ENCODE peak calls at places on chromosomes 12 and 14, in five cellular contexts. J, I, L, Z and U are unnamed samples.

GRCh38 chr14:35213869-35214387 is 78.3 kb upstream of the PSMA6 start:
- DNase-seq in L (no peak), J (no peak), Z (no peak), I (no peak), U (no peak)

GRCh38 chr12:56358836-56359532 is 923 bp downstream of the STAT2 start:
- DNase-seq in L (no peak), J (no peak), I (peak; percentile 58), Z (no peak), U (no peak)

GRCh38 chr14:32709072-32709471 is 229.6 kb upstream of the NPAS3 start:
- DNase-seq in Z (no peak), I (no peak), J (no peak), L (no peak), U (no peak)

GRCh38 chr12:80512781-80513180 is 68.7 kb downstream of the PTPRQ start:
- DNase-seq in Z (no peak), I (no peak), L (no peak), J (no peak), U (no peak)

GRCh38 chr12:13075114-13075471 is 28.4 kb downstream of the GSG1 start:
- DNase-seq in I (no peak), L (no peak), Z (no peak), J (no peak), U (no peak)

GRCh38 chr12:54658306-54659264 is 10.4 kb upstream of the DCD start:
- DNase-seq in L (no peak), I (no peak), Z (no peak), J (peak; percentile 20), U (no peak)

GRCh38 chr12:70646850-70647249 is 9.6 kb upstream of the PTPRB start:
- DNase-seq in L (no peak), I (no peak), Z (no peak), J (no peak), U (no peak)

GRCh38 chr12:16165506-16165905 is 112.0 kb downstream of the SLC15A5 start:
- DNase-seq in L (no peak), Z (no peak), J (peak; percentile 55), I (peak; percentile 6), U (peak; percentile 17)

GRCh38 chr14:94612580-94613554 is 676 bp downstream of the SERPINA3 start:
- DNase-seq in J (no peak), I (no peak), Z (no peak), L (no peak), U (no peak)

GRCh38 chr12:94941440-94941862 is 62.0 kb downstream of the NDUFA12 start:
- DNase-seq in J (peak; percentile 10), I (no peak), L (no peak), Z (peak; percentile 79), U (no peak)

GRCh38 chr14:93132472-93133065 is 16.8 kb upstream of the ITPK1 start:
- DNase-seq in L (no peak), Z (no peak), J (peak; percentile 75), I (no peak), U (no peak)

GRCh38 chr14:34222867-34223266 is 239.2 kb downstream of the SPTSSA start:
- DNase-seq in Z (no peak), J (no peak), I (no peak), L (no peak), U (no peak)

GRCh38 chr12:56699020-56699661 is 11.1 kb upstream of the PTGES3 start:
- DNase-seq in Z (no peak), J (no peak), L (no peak), I (no peak), U (no peak)

GRCh38 chr12:8687846-8688601 is 9.8 kb upstream of the RIMKLB start:
- DNase-seq in L (no peak), I (peak; percentile 70), J (peak; percentile 82), Z (no peak), U (peak; percentile 55)

GRCh38 chr14:99687284-99688209 is 3.4 kb downstream of the CYP46A1 start:
- DNase-seq in J (peak; percentile 18), I (no peak), Z (peak; percentile 68), L (no peak), U (no peak)

GRCh38 chr14:32038876-32039275 is 38.2 kb upstream of the ARHGAP5 start:
- DNase-seq in J (no peak), I (no peak), L (no peak), Z (no peak), U (no peak)

GRCh38 chr12:40691913-40692616 is at the start of gene CNTN1:
- DNase-seq in L (no peak), J (peak; percentile 88), I (peak; percentile 66), Z (no peak), U (peak; percentile 84)

GRCh38 chr14:56733396-56733795 is 76.9 kb downstream of the OTX2 start:
- DNase-seq in L (no peak), Z (no peak), I (no peak), J (no peak), U (no peak)

GRCh38 chr12:129241852-129242251 is 388.6 kb downstream of the GLT1D1 start:
- DNase-seq in I (no peak), J (no peak), Z (no peak), L (no peak), U (no peak)

GRCh38 chr12:95205685-95206084 is 11.6 kb downstream of the FGD6 start:
- DNase-seq in I (peak; percentile 61), J (peak; percentile 32), Z (no peak), L (no peak), U (peak; percentile 33)

GRCh38 chr12:118061011-118061875 is at the start of gene WSB2:
- DNase-seq in J (peak; percentile 58), L (peak; percentile 3), Z (peak; percentile 93), I (peak; percentile 69), U (peak; percentile 59)

GRCh38 chr12:120529641-120530314 is 820 bp upstream of the COQ5 start:
- DNase-seq in I (no peak), J (peak; percentile 55), L (no peak), Z (no peak), U (no peak)

GRCh38 chr14:34113051-34113511 is 162.2 kb upstream of the EGLN3 start:
- DNase-seq in J (no peak), Z (no peak), L (no peak), I (no peak), U (no peak)

GRCh38 chr12:32049956-32050355 is 56.7 kb upstream of the BICD1 start:
- DNase-seq in I (no peak), L (no peak), J (no peak), Z (no peak), U (no peak)

GRCh38 chr14:103522028-103522581 is 525 bp downstream of the CKB start:
- DNase-seq in L (no peak), I (no peak), Z (peak; percentile 71), J (peak; percentile 61), U (no peak)

GRCh38 chr12:47223848-47224213 is 144.1 kb upstream of the AMIGO2 start:
- DNase-seq in L (no peak), Z (no peak), J (no peak), I (no peak), U (no peak)

GRCh38 chr14:56868660-56869059 is 58.4 kb upstream of the OTX2 start:
- DNase-seq in Z (no peak), J (no peak), L (no peak), I (no peak), U (no peak)

GRCh38 chr12:54173066-54173726 is 15.6 kb downstream of the SMUG1 start:
- DNase-seq in J (peak; percentile 61), L (no peak), I (no peak), Z (no peak), U (peak; percentile 10)

GRCh38 chr12:89087149-89087834 is 265.0 kb downstream of the DUSP6 start:
- DNase-seq in J (no peak), L (no peak), I (no peak), Z (no peak), U (no peak)

GRCh38 chr14:95452176-95452889 is 64.1 kb downstream of the SYNE3 start:
- DNase-seq in J (peak; percentile 14), Z (no peak), L (no peak), I (peak; percentile 9), U (no peak)

GRCh38 chr14:29601559-29602109 is 326.0 kb downstream of the PRKD1 start:
- DNase-seq in J (no peak), I (no peak), Z (no peak), L (no peak), U (no peak)

GRCh38 chr12:6238875-6239274 is 38.7 kb downstream of the CD9 start:
- DNase-seq in J (no peak), L (no peak), I (no peak), Z (no peak), U (no peak)

GRCh38 chr14:55553791-55554190 is 26.2 kb upstream of the KTN1 start:
- DNase-seq in J (no peak), I (no peak), L (no peak), Z (no peak), U (no peak)

GRCh38 chr12:89259831-89260230 is 92.5 kb downstream of the DUSP6 start:
- DNase-seq in J (no peak), L (no peak), I (no peak), Z (no peak), U (no peak)

GRCh38 chr12:131621701-131622421 is 89.0 kb upstream of the SFSWAP start:
- DNase-seq in L (no peak), Z (no peak), I (peak; percentile 65), J (no peak), U (peak; percentile 86)

GRCh38 chr12:91854725-91855124 is 290.9 kb downstream of the BTG1 start:
- DNase-seq in I (no peak), J (no peak), Z (no peak), L (no peak), U (no peak)

GRCh38 chr14:90675399-90675798 is 140.8 kb downstream of the TTC7B start:
- DNase-seq in L (no peak), Z (no peak), I (no peak), J (no peak), U (no peak)

GRCh38 chr12:54135621-54136027 is 53.2 kb downstream of the SMUG1 start:
- DNase-seq in L (no peak), J (peak; percentile 33), I (no peak), Z (no peak), U (no peak)